ENCODE peak calls at places on chromosomes 13 and 19, in five cellular contexts. G is colonic mucosa; I is activated naive CD8-positive, alpha-beta T cell treated with anti-CD3 and anti-CD28 coated beads for 36 hours; H is fibroblast of pulmonary artery; Z is naive B cell. R is an unnamed sample.

GRCh38 chr19:10625003-10625761 is at the start of gene SLC44A2:
- DNase-seq in H (peak), Z (no peak), I (no peak), G (peak), R (peak)

GRCh38 chr19:55993492-55993891 is 6.9 kb downstream of the NLRP5 start:
- DNase-seq in G (no peak), Z (no peak), I (no peak), H (no peak), R (no peak)

GRCh38 chr13:21137696-21138095 is 38.7 kb downstream of the SKA3 start:
- DNase-seq in G (no peak), I (no peak), Z (no peak), H (peak), R (no peak)

GRCh38 chr19:40740747-40741146 is 9.5 kb downstream of the ACTMAP start:
- DNase-seq in H (no peak), G (peak), Z (no peak), I (no peak), R (peak)

GRCh38 chr13:72536668-72537399 is 190.6 kb downstream of the MZT1 start:
- DNase-seq in H (no peak), I (no peak), G (peak), Z (no peak), R (peak)

GRCh38 chr19:43438291-43439162 is 23.8 kb downstream of the TEX101 start:
- DNase-seq in G (peak), H (peak), Z (no peak), I (no peak), R (peak)

GRCh38 chr19:17234911-17235617 is 9.0 kb downstream of the OCEL1 start:
- DNase-seq in H (peak), I (peak), Z (peak), G (peak), R (peak)

GRCh38 chr13:28477709-28477973 is 17.3 kb downstream of the FLT1 start:
- DNase-seq in I (no peak), G (no peak), H (no peak), Z (no peak), R (no peak)

GRCh38 chr13:109904218-109904617 is 117.8 kb upstream of the IRS2 start:
- DNase-seq in Z (no peak), I (no peak), H (no peak), G (no peak), R (no peak)

GRCh38 chr19:6970478-6970877 is 50.8 kb downstream of the MBD3L2B start:
- DNase-seq in H (no peak), I (no peak), Z (no peak), G (no peak), R (no peak)

GRCh38 chr13:30111810-30112209 is 195.5 kb downstream of the KATNAL1 start:
- DNase-seq in H (no peak), G (no peak), I (peak), Z (no peak), R (no peak)

GRCh38 chr13:41032646-41033396 is 13.7 kb upstream of the ELF1 start:
- DNase-seq in Z (no peak), G (no peak), I (no peak), H (no peak), R (no peak)

GRCh38 chr13:19592657-19593175 is 31.4 kb upstream of the TPTE2 start:
- DNase-seq in Z (no peak), H (no peak), I (no peak), G (no peak), R (no peak)

GRCh38 chr13:78631077-78631476 is 27.7 kb upstream of the POU4F1 start:
- DNase-seq in H (no peak), G (peak), Z (no peak), I (no peak), R (no peak)

GRCh38 chr19:4277051-4277700 is 1.9 kb upstream of the SHD start:
- DNase-seq in H (no peak), Z (no peak), I (no peak), G (no peak), R (no peak)

GRCh38 chr13:43107780-43108179 is 84.4 kb downstream of the DNAJC15 start:
- DNase-seq in I (no peak), Z (no peak), G (no peak), H (no peak), R (no peak)

GRCh38 chr13:93201992-93202558 is 24.5 kb upstream of the GPC6 start:
- DNase-seq in G (no peak), H (no peak), I (no peak), Z (no peak), R (no peak)

GRCh38 chr13:92572190-92572589 is 654.4 kb upstream of the GPC6 start:
- DNase-seq in I (no peak), G (no peak), H (no peak), Z (no peak), R (no peak)

GRCh38 chr13:69477451-69477850 is 630.2 kb upstream of the ATXN8OS start:
- DNase-seq in Z (no peak), G (no peak), I (no peak), H (no peak), R (no peak)

GRCh38 chr19:472005-472858 is 11.4 kb upstream of the SHC2 start:
- DNase-seq in H (no peak), I (no peak), G (no peak), Z (no peak), R (no peak)

GRCh38 chr19:11479470-11480080 is 1.3 kb downstream of the ELAVL3 start:
- DNase-seq in G (peak), Z (no peak), H (no peak), I (peak), R (no peak)

GRCh38 chr19:38251564-38252051 is 4.6 kb downstream of the PPP1R14A start:
- DNase-seq in H (peak), Z (no peak), G (no peak), I (no peak), R (no peak)

GRCh38 chr13:49395416-49396277 is 48.2 kb downstream of the CAB39L start:
- DNase-seq in I (no peak), H (no peak), G (no peak), Z (no peak), R (no peak)

GRCh38 chr13:54742984-54743383 is 1714.4 kb downstream of the OLFM4 start:
- DNase-seq in G (no peak), I (no peak), H (no peak), Z (no peak), R (no peak)

GRCh38 chr19:27780367-27781065 is 1432.4 kb downstream of the UQCRFS1 start:
- DNase-seq in I (no peak), G (no peak), H (no peak), Z (no peak), R (no peak)

GRCh38 chr19:40599331-40600085 is 1.7 kb upstream of the LTBP4 start:
- DNase-seq in Z (no peak), H (no peak), I (no peak), G (no peak), R (no peak)

R was measured in mucosa of gallbladder.